ENCODE peak calls at places on chromosome 3, in eight cellular contexts. Z is right lobe of liver, O is adrenal gland, Y is body of pancreas, X is upper lobe of left lung, N is A549, G is heart left ventricle, V is K562. U is an unnamed sample.

GRCh38 chr3:126337980-126338651 is 19.1 kb downstream of the KLF15 start:
- DNase-seq in V (no peak), N (no peak), X (no peak), Y (no peak), Z (no peak), O (no peak), G (peak; percentile 10), U (no peak)

GRCh38 chr3:170033489-170033888 is 4.3 kb upstream of the GPR160 start:
- DNase-seq in X (peak; percentile 33), V (no peak), Y (no peak), G (peak; percentile 17), O (no peak), Z (no peak), N (peak; percentile 9), U (no peak)

GRCh38 chr3:47542614-47543173 is 29.2 kb upstream of the ELP6 start:
- DNase-seq in O (peak; percentile 86), Y (peak; percentile 65), X (no peak), G (no peak), N (no peak), Z (no peak), V (peak; percentile 37), U (no peak)

GRCh38 chr3:140166908-140167599 is 232.1 kb downstream of the CLSTN2 start:
- DNase-seq in Y (no peak), G (no peak), O (no peak), Z (no peak), V (no peak), N (no peak), X (no peak), U (no peak)

GRCh38 chr3:126811530-126811929 is 107.5 kb downstream of the CHCHD6 start:
- DNase-seq in N (no peak), O (no peak), Y (no peak), V (no peak), Z (no peak), G (no peak), X (no peak), U (no peak)

GRCh38 chr3:120119846-120120510 is 25.7 kb upstream of the GSK3B start:
- DNase-seq in Z (no peak), N (no peak), X (no peak), V (no peak), Y (no peak), O (no peak), G (no peak), U (no peak)

GRCh38 chr3:149715247-149715646 is 37.0 kb downstream of the COMMD2 start:
- DNase-seq in V (no peak), Y (no peak), O (no peak), X (no peak), G (no peak), Z (no peak), N (no peak), U (no peak)

GRCh38 chr3:20546636-20547035 is 360.6 kb upstream of the SGO1 start:
- DNase-seq in X (no peak), O (no peak), N (no peak), V (no peak), G (no peak), Y (no peak), Z (no peak), U (no peak)

GRCh38 chr3:59300727-59301134 is 250.9 kb upstream of the CFAP20DC start:
- DNase-seq in O (no peak), Y (no peak), X (peak; percentile 23), V (no peak), Z (no peak), N (no peak), G (no peak), U (no peak)

GRCh38 chr3:120689395-120689794 is 7.4 kb upstream of the HGD start:
- DNase-seq in O (no peak), G (no peak), Y (no peak), X (no peak), N (no peak), Z (no peak), V (no peak), U (no peak)

GRCh38 chr3:42080452-42080872 is 10.7 kb upstream of the TRAK1 start:
- DNase-seq in V (no peak), Y (peak; percentile 36), G (no peak), N (peak; percentile 57), X (peak; percentile 77), Z (no peak), O (peak; percentile 55), U (no peak)

GRCh38 chr3:112000971-112001370 is 2.2 kb downstream of the TAGLN3 start:
- DNase-seq in G (no peak), O (no peak), Z (no peak), V (no peak), X (no peak), N (no peak), Y (no peak), U (no peak)

GRCh38 chr3:172260381-172260780 is 187.9 kb downstream of the GHSR start:
- DNase-seq in X (no peak), N (no peak), G (no peak), Y (no peak), V (no peak), O (peak; percentile 71), Z (no peak), U (no peak)

GRCh38 chr3:180467177-180467576 is 134.8 kb upstream of the TTC14 start:
- DNase-seq in G (no peak), V (no peak), Y (no peak), N (no peak), X (no peak), O (no peak), Z (no peak), U (no peak)

GRCh38 chr3:194928831-194929594 is 243.3 kb downstream of the FAM43A start:
- DNase-seq in G (no peak), X (no peak), V (peak; percentile 54), O (peak; percentile 16), Z (no peak), N (peak; percentile 7), Y (no peak), U (no peak)

GRCh38 chr3:189824629-189825312 is 193.6 kb downstream of the TP63 start:
- DNase-seq in Z (no peak), G (no peak), X (no peak), Y (no peak), N (peak; percentile 84), V (no peak), O (peak; percentile 30), U (no peak)

GRCh38 chr3:120092444-120092843 is 1.8 kb downstream of the GSK3B start:
- DNase-seq in X (no peak), Z (no peak), O (no peak), G (no peak), V (no peak), Y (no peak), N (no peak), U (no peak)

GRCh38 chr3:133377396-133377795 is 22.5 kb upstream of the BFSP2 start:
- DNase-seq in Z (no peak), N (peak; percentile 27), G (no peak), Y (no peak), X (no peak), V (peak; percentile 18), O (peak; percentile 41), U (no peak)

GRCh38 chr3:179653106-179653776 is 401 bp downstream of the USP13 start:
- DNase-seq in Y (peak; percentile 79), N (peak; percentile 69), G (peak; percentile 80), X (peak; percentile 88), V (peak; percentile 45), O (peak; percentile 88), Z (peak; percentile 82), U (no peak)

DNA sequence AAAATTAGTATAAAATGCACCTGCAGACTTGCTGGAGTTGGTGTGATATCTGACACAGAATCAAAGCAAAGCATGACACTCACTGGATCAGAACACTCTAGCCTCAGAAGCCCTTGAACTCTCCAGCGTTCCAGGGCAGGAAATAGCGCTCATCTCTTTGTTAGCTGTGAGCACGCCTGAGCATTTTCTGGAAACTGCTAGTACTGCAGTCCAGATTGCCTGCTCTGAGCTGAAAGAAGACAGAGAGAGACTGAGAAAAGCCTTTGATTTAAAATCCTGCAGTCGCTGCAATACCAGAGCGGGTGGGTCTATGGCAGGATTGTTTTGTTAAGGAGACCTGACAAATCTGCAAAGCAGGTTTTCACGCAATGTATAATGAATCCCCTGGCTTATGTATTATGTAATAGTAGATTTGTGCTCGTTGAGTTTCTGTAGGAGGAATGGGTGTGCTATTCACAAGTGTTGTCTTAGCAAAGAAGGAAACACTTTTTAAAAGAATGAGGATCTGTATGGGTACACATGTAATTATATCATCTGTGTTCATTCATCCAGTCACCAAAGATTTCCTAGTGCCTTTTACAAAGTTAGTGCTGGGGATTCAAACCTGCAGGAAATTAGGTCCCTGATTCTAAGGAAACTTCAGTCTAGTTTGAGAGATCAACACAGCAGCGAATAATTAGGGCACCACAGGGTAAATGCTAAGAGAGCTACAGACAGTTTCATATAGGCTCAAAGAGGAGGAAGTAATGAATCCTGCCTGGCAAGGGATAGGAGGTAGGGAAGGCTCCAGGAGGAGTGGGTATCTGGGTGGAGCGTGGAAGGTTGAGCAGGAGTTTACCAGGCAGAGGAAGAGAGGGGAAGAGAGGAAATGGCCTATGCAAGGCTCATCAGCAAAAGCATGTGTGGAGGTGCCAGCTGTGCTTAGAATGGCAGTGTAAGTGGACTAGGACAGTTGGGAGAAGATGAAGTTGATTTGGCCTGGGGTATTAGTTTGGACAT is 26.1 kb upstream of the MGLL start:
- DNase-seq in O (peak; percentile 18), N (no peak), G (no peak), X (no peak), Y (no peak), V (no peak), Z (no peak), U (no peak)
- H3K27ac ChIP-seq in O (no peak overlapping the region), N (no peak overlapping the region), G (no peak overlapping the region), X (no peak overlapping the region), Y (no peak overlapping the region), V (no peak overlapping the region), Z (no peak overlapping the region), U (no peak overlapping the region)

DNA sequence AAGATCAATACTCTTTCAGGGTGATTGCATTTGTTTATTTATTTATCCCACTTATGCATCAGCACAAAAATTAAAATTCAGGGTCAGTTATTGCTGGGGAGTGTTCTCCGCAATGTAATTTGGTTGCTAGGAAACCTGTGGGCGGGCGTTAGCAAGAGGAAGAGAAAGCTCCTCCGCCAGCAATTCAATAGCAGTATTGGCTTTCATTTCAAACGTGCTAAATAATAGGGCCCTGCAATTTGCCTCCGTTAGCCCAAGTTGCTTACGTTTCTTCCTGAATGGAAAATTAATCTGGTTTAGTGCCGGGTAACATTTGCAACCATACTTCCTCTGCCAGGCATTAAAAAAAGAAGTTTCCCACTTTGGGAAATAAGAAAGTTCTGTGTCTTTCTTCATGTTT is 35.5 kb upstream of the PLCL2 start:
- DNase-seq in V (no peak), Y (peak; percentile 61), X (peak; percentile 65), O (peak; percentile 82), Z (peak; percentile 30), N (no peak), G (peak; percentile 76), U (no peak)
- H3K4me3 ChIP-seq in V (no peak overlapping the region), Y (no peak overlapping the region), X (no peak overlapping the region), O (peak overlapping the region; percentile 19), Z (no peak overlapping the region), N (no peak overlapping the region), G (no peak overlapping the region), U (no peak overlapping the region)

DNA sequence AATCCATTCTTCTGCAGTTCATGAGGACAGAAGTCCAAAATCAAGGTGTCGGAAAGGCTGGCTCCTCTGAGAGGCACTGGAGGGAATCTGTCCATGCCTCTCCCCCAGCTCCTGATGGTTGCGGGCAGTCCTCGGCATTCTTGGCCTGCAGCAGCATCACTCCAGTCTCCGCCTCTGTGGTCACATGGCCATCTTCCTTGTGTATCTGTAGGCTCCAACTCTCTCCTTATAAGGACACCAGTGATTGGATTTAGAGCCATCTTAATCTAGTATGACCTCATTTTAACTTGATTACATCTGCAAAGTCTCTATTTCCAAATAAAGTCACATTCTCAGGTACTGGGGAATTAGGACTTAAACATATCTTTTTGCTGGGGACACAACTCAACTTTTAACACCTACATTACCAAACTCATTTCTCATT is 56.0 kb upstream of the FLNB start:
- DNase-seq in Y (no peak), X (no peak), G (peak; percentile 74), N (peak; percentile 87), Z (no peak), V (peak; percentile 22), O (peak; percentile 49), U (no peak)
- TF ChIP-seq POLR2A in Y (no peak), X (no peak), G (no peak), N (no peak), Z (no peak), V (no peak), O (no peak), U (no peak)

GRCh38 chr3:27907929-27908328 is 185.8 kb upstream of the EOMES start:
- DNase-seq in Z (no peak), X (no peak), Y (no peak), V (no peak), N (no peak), O (no peak), G (no peak), U (no peak)
- H3K27ac ChIP-seq in Z (no peak overlapping the region), X (no peak overlapping the region), Y (no peak overlapping the region), V (no peak overlapping the region), N (no peak overlapping the region), O (no peak overlapping the region), G (no peak overlapping the region), U (no peak overlapping the region)